ENCODE peak calls at places on chromosomes 7 and 10, in nine cellular contexts. One of them, this sample, is unnamed.

GRCh38 chr7:28292826-28293528 is 112.4 kb upstream of the JAZF1 start:
- DNase-seq in left lung: no peak
- DNase-seq in glutamatergic neuron: no peak
- DNase-seq in fibroblast of pulmonary artery: no peak
- DNase-seq in GM12865: peak
- DNase-seq in colonic mucosa: no peak
- DNase-seq in astrocyte of the spinal cord: no peak
- DNase-seq in WTC11: no peak
- DNase-seq in body of pancreas: no peak
- DNase-seq in this sample: no peak

GRCh38 chr7:115146148-115146547 is 224.3 kb downstream of the MDFIC start:
- DNase-seq in left lung: no peak
- DNase-seq in glutamatergic neuron: no peak
- DNase-seq in fibroblast of pulmonary artery: no peak
- DNase-seq in GM12865: no peak
- DNase-seq in colonic mucosa: no peak
- DNase-seq in astrocyte of the spinal cord: no peak
- DNase-seq in WTC11: no peak
- DNase-seq in body of pancreas: peak
- DNase-seq in this sample: no peak

GRCh38 chr10:26624017-26624416 is 73.5 kb upstream of the PDSS1 start:
- DNase-seq in left lung: no peak
- DNase-seq in glutamatergic neuron: no peak
- DNase-seq in fibroblast of pulmonary artery: no peak
- DNase-seq in GM12865: no peak
- DNase-seq in colonic mucosa: no peak
- DNase-seq in astrocyte of the spinal cord: no peak
- DNase-seq in WTC11: no peak
- DNase-seq in body of pancreas: no peak
- DNase-seq in this sample: no peak

GRCh38 chr10:29783211-29783947 is 148.6 kb upstream of the SVIL start:
- DNase-seq in left lung: no peak
- DNase-seq in glutamatergic neuron: no peak
- DNase-seq in fibroblast of pulmonary artery: no peak
- DNase-seq in GM12865: peak
- DNase-seq in colonic mucosa: no peak
- DNase-seq in astrocyte of the spinal cord: no peak
- DNase-seq in WTC11: no peak
- DNase-seq in body of pancreas: no peak
- DNase-seq in this sample: no peak

GRCh38 chr10:71927669-71928592 is 36.3 kb upstream of the CHST3 start:
- DNase-seq in left lung: no peak
- DNase-seq in glutamatergic neuron: no peak
- DNase-seq in fibroblast of pulmonary artery: peak
- DNase-seq in GM12865: no peak
- DNase-seq in colonic mucosa: no peak
- DNase-seq in astrocyte of the spinal cord: no peak
- DNase-seq in WTC11: no peak
- DNase-seq in body of pancreas: no peak
- DNase-seq in this sample: no peak

GRCh38 chr7:105851064-105851463 is 25.3 kb downstream of the ATXN7L1 start:
- DNase-seq in left lung: no peak
- DNase-seq in glutamatergic neuron: no peak
- DNase-seq in fibroblast of pulmonary artery: no peak
- DNase-seq in GM12865: no peak
- DNase-seq in colonic mucosa: no peak
- DNase-seq in astrocyte of the spinal cord: no peak
- DNase-seq in WTC11: no peak
- DNase-seq in body of pancreas: no peak
- DNase-seq in this sample: no peak

GRCh38 chr7:97845622-97846203 is 26.5 kb downstream of the ASNS start:
- DNase-seq in left lung: no peak
- DNase-seq in glutamatergic neuron: no peak
- DNase-seq in fibroblast of pulmonary artery: peak
- DNase-seq in GM12865: peak
- DNase-seq in colonic mucosa: no peak
- DNase-seq in astrocyte of the spinal cord: peak
- DNase-seq in WTC11: no peak
- DNase-seq in body of pancreas: no peak
- DNase-seq in this sample: peak

GRCh38 chr10:34744590-34744989 is 70.5 kb downstream of the PARD3 start:
- DNase-seq in left lung: no peak
- DNase-seq in glutamatergic neuron: no peak
- DNase-seq in fibroblast of pulmonary artery: no peak
- DNase-seq in GM12865: no peak
- DNase-seq in colonic mucosa: no peak
- DNase-seq in astrocyte of the spinal cord: no peak
- DNase-seq in WTC11: no peak
- DNase-seq in body of pancreas: no peak
- DNase-seq in this sample: no peak

GRCh38 chr10:62960416-62960815 is 144.2 kb upstream of the EGR2 start:
- DNase-seq in left lung: no peak
- DNase-seq in glutamatergic neuron: no peak
- DNase-seq in fibroblast of pulmonary artery: peak
- DNase-seq in GM12865: no peak
- DNase-seq in colonic mucosa: no peak
- DNase-seq in astrocyte of the spinal cord: peak
- DNase-seq in WTC11: no peak
- DNase-seq in body of pancreas: no peak
- DNase-seq in this sample: no peak

GRCh38 chr7:100053201-100053600 is 3.6 kb downstream of the ZSCAN21 start:
- DNase-seq in left lung: no peak
- DNase-seq in glutamatergic neuron: peak
- DNase-seq in fibroblast of pulmonary artery: peak
- DNase-seq in GM12865: peak
- DNase-seq in colonic mucosa: peak
- DNase-seq in astrocyte of the spinal cord: peak
- DNase-seq in WTC11: no peak
- DNase-seq in body of pancreas: peak
- DNase-seq in this sample: no peak

GRCh38 chr10:8306685-8307364 is 252.3 kb downstream of the GATA3 start:
- DNase-seq in left lung: no peak
- DNase-seq in glutamatergic neuron: no peak
- DNase-seq in fibroblast of pulmonary artery: peak
- DNase-seq in GM12865: no peak
- DNase-seq in colonic mucosa: no peak
- DNase-seq in astrocyte of the spinal cord: peak
- DNase-seq in WTC11: no peak
- DNase-seq in body of pancreas: no peak
- DNase-seq in this sample: no peak

DNA sequence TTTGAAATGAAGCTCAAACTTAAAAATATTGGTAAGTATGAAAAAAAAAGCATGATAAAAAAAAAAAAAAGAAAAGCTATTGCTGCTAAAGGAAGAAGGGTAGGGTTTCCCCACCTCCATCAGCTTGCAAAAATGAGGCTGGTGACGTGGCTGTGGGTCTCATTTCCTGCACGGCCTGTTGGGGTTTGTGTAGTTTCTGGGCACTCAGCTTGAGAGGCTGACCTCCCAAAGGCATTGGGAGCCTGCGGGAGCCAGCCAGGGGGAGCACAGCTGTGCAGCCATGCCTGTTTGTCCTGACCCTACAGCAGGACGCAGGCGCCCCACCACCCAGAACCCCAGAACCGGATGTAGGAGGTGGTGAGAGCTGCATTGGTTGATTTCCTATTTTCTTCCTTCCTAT is 48.8 kb upstream of the CARD11 start:
- DNase-seq in left lung: peak
- DNase-seq in glutamatergic neuron: no peak
- DNase-seq in fibroblast of pulmonary artery: peak
- DNase-seq in GM12865: peak
- DNase-seq in colonic mucosa: peak
- DNase-seq in astrocyte of the spinal cord: peak
- DNase-seq in WTC11: no peak
- DNase-seq in body of pancreas: no peak
- DNase-seq in this sample: no peak
- TF ChIP-seq CTCF in left lung: no peak
- TF ChIP-seq CTCF in glutamatergic neuron: no peak
- TF ChIP-seq CTCF in fibroblast of pulmonary artery: no peak
- TF ChIP-seq CTCF in GM12865: no peak
- TF ChIP-seq CTCF in colonic mucosa: no peak
- TF ChIP-seq CTCF in astrocyte of the spinal cord: no peak
- TF ChIP-seq CTCF in WTC11: no peak
- TF ChIP-seq CTCF in body of pancreas: no peak
- TF ChIP-seq CTCF in this sample: no peak

DNA sequence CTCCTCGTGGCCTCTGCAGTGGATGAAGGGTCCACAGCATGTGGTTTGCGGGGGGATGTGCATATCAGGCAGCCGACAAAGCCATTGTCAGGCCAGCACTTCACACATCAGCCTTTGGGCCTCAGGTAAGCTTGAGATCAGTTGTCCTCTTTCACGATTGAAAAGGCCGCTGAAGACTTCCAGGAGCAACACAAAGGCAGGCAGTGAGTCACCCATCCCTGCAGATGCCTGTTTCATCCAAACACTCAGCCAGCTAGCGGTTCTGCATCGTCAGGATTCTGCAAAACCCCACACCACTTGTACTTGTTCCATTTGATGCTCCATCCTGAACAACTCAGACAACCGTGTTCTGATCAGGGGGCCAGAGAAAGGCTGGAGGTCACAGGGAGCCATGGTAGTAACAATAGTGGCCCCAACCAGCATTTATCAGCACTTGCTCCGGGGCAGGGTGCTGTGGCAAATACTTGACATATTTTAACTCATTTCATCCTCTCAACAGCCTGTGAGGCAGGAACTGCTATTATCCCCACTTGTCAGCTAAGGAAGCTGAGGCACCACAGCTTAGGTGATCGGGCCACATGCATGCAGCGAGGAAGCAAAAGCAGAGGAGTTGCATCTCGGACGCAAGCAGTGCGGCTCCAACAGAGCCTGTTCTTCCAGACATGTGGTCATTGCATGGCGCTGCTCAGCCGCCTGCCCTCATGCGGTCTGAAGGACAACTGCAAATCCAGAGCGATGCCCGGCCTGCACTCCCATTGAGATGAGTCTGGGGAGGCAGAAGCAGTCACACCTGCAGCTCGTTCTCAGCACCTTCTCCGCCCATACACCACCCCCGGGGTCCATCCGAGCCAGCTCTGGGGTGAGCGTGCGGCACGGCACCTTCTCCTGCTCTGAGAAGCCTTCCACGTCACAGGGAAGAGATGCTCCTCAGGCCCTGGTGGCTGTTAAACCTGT is 144.9 kb downstream of the PAXIP1 start:
- DNase-seq in left lung: no peak
- DNase-seq in glutamatergic neuron: no peak
- DNase-seq in fibroblast of pulmonary artery: no peak
- DNase-seq in GM12865: no peak
- DNase-seq in colonic mucosa: no peak
- DNase-seq in astrocyte of the spinal cord: no peak
- DNase-seq in WTC11: no peak
- DNase-seq in body of pancreas: no peak
- DNase-seq in this sample: no peak
- TF ChIP-seq CTCF in left lung: no peak
- TF ChIP-seq CTCF in glutamatergic neuron: no peak
- TF ChIP-seq CTCF in fibroblast of pulmonary artery: no peak
- TF ChIP-seq CTCF in GM12865: no peak
- TF ChIP-seq CTCF in colonic mucosa: no peak
- TF ChIP-seq CTCF in astrocyte of the spinal cord: no peak
- TF ChIP-seq CTCF in WTC11: no peak
- TF ChIP-seq CTCF in body of pancreas: no peak
- TF ChIP-seq CTCF in this sample: no peak

DNA sequence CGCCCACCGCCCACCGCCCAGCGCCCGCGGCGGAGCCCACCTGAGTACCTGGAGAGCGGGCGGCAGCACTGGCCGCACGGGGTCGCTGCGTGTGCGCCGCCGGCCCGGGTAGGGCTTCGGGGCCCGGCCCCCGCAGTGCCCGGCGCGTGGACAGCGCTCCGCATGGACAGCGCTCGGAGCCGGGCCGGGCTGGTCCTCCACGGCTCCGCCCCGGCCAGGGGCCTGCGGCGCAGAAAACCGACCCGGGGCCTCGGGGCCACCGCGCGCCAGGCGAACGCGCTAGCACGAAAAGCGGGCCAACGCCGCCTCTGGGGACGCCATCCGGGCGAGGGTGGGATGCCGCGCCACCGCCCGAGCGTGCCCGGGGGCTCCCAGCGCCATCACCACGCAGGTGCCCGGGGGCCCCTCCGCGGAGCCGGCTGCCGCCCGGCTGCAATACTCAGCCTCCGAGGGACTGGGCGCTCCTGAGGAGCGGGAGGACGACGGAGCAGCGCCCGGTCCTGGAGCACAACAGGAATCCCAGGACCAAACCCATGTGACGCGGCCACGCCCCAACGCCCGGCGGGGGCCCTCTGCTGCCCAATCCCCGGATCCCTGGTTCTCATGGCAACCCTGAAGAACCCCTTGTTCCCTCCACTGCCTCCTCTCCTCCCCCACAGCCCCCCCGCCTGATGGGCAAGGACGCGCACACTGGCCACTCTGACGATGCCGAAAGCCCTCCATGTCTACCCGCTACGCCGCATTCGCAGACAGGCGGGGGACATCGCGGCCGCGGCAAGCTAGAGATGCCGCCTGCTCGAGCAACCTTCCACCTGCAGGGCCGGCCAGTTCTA is at the start of gene GRB10:
- DNase-seq in left lung: no peak
- DNase-seq in glutamatergic neuron: peak
- DNase-seq in fibroblast of pulmonary artery: peak
- DNase-seq in GM12865: no peak
- DNase-seq in colonic mucosa: no peak
- DNase-seq in astrocyte of the spinal cord: peak
- DNase-seq in WTC11: peak
- DNase-seq in body of pancreas: peak
- DNase-seq in this sample: peak
- TF ChIP-seq CTCF in left lung: no peak
- TF ChIP-seq CTCF in glutamatergic neuron: no peak
- TF ChIP-seq CTCF in fibroblast of pulmonary artery: no peak
- TF ChIP-seq CTCF in GM12865: no peak
- TF ChIP-seq CTCF in colonic mucosa: no peak
- TF ChIP-seq CTCF in astrocyte of the spinal cord: peak
- TF ChIP-seq CTCF in WTC11: no peak
- TF ChIP-seq CTCF in body of pancreas: peak
- TF ChIP-seq CTCF in this sample: peak

GRCh38 chr10:24897326-24897926 is 55.0 kb downstream of the PRTFDC1 start:
- DNase-seq in left lung: no peak
- DNase-seq in glutamatergic neuron: no peak
- DNase-seq in fibroblast of pulmonary artery: peak
- DNase-seq in GM12865: no peak
- DNase-seq in colonic mucosa: no peak
- DNase-seq in astrocyte of the spinal cord: peak
- DNase-seq in WTC11: no peak
- DNase-seq in body of pancreas: no peak
- DNase-seq in this sample: no peak

GRCh38 chr10:24894309-24894708 is 58.1 kb downstream of the PRTFDC1 start:
- DNase-seq in left lung: peak
- DNase-seq in glutamatergic neuron: no peak
- DNase-seq in fibroblast of pulmonary artery: peak
- DNase-seq in GM12865: no peak
- DNase-seq in colonic mucosa: no peak
- DNase-seq in astrocyte of the spinal cord: peak
- DNase-seq in WTC11: no peak
- DNase-seq in body of pancreas: no peak
- DNase-seq in this sample: no peak

GRCh38 chr10:24893127-24893526 is 59.3 kb downstream of the PRTFDC1 start:
- DNase-seq in left lung: no peak
- DNase-seq in glutamatergic neuron: no peak
- DNase-seq in fibroblast of pulmonary artery: peak
- DNase-seq in GM12865: no peak
- DNase-seq in colonic mucosa: no peak
- DNase-seq in astrocyte of the spinal cord: no peak
- DNase-seq in WTC11: no peak
- DNase-seq in body of pancreas: no peak
- DNase-seq in this sample: no peak

GRCh38 chr10:24891823-24892222 is 60.6 kb downstream of the PRTFDC1 start:
- DNase-seq in left lung: no peak
- DNase-seq in glutamatergic neuron: no peak
- DNase-seq in fibroblast of pulmonary artery: peak
- DNase-seq in GM12865: no peak
- DNase-seq in colonic mucosa: no peak
- DNase-seq in astrocyte of the spinal cord: peak
- DNase-seq in WTC11: no peak
- DNase-seq in body of pancreas: no peak
- DNase-seq in this sample: no peak

GRCh38 chr10:24894728-24895127 is 57.7 kb downstream of the PRTFDC1 start:
- DNase-seq in left lung: no peak
- DNase-seq in glutamatergic neuron: no peak
- DNase-seq in fibroblast of pulmonary artery: no peak
- DNase-seq in GM12865: no peak
- DNase-seq in colonic mucosa: no peak
- DNase-seq in astrocyte of the spinal cord: no peak
- DNase-seq in WTC11: no peak
- DNase-seq in body of pancreas: no peak
- DNase-seq in this sample: no peak
- TF ChIP-seq CTCF in left lung: no peak
- TF ChIP-seq CTCF in glutamatergic neuron: no peak
- TF ChIP-seq CTCF in fibroblast of pulmonary artery: no peak
- TF ChIP-seq CTCF in GM12865: no peak
- TF ChIP-seq CTCF in colonic mucosa: no peak
- TF ChIP-seq CTCF in astrocyte of the spinal cord: no peak
- TF ChIP-seq CTCF in WTC11: no peak
- TF ChIP-seq CTCF in body of pancreas: no peak
- TF ChIP-seq CTCF in this sample: no peak